ENCODE peak calls at places on chromosomes 12 and 14, in seven cellular contexts. One of them, this sample, is unnamed.

GRCh38 chr12:76375939-76376338 is 27.7 kb upstream of the BBS10 start:
- DNase-seq in ELR: no peak
- DNase-seq in activated naive CD8-positive, alpha-beta T cell treated with anti-CD3 and anti-CD28 coated beads, Interleukin-2, amount 50 U/mL, for 24 hours: no peak
- DNase-seq in thyroid gland: no peak
- DNase-seq in psoas muscle: no peak
- DNase-seq in OCI-M1: no peak
- DNase-seq in GM23248: peak; percentile 7
- DNase-seq in this sample: no peak

GRCh38 chr12:127811988-127812387 is 455.0 kb upstream of the TMEM132C start:
- DNase-seq in ELR: no peak
- DNase-seq in activated naive CD8-positive, alpha-beta T cell treated with anti-CD3 and anti-CD28 coated beads, Interleukin-2, amount 50 U/mL, for 24 hours: no peak
- DNase-seq in thyroid gland: peak; percentile 25
- DNase-seq in psoas muscle: no peak
- DNase-seq in OCI-M1: no peak
- DNase-seq in GM23248: peak; percentile 94
- DNase-seq in this sample: no peak

GRCh38 chr12:107775093-107775721 is 703 bp downstream of the ASCL4 start:
- DNase-seq in ELR: no peak
- DNase-seq in activated naive CD8-positive, alpha-beta T cell treated with anti-CD3 and anti-CD28 coated beads, Interleukin-2, amount 50 U/mL, for 24 hours: peak; percentile 7
- DNase-seq in thyroid gland: no peak
- DNase-seq in psoas muscle: peak; percentile 15
- DNase-seq in OCI-M1: no peak
- DNase-seq in GM23248: peak; percentile 30
- DNase-seq in this sample: no peak

GRCh38 chr12:127485528-127485927 is 781.4 kb upstream of the TMEM132C start:
- DNase-seq in ELR: peak; percentile 96
- DNase-seq in activated naive CD8-positive, alpha-beta T cell treated with anti-CD3 and anti-CD28 coated beads, Interleukin-2, amount 50 U/mL, for 24 hours: peak; percentile 18
- DNase-seq in thyroid gland: no peak
- DNase-seq in psoas muscle: no peak
- DNase-seq in OCI-M1: peak; percentile 75
- DNase-seq in GM23248: peak; percentile 96
- DNase-seq in this sample: no peak

GRCh38 chr12:47904647-47905312 is at the start of gene VDR:
- DNase-seq in ELR: peak; percentile 85
- DNase-seq in activated naive CD8-positive, alpha-beta T cell treated with anti-CD3 and anti-CD28 coated beads, Interleukin-2, amount 50 U/mL, for 24 hours: peak; percentile 75
- DNase-seq in thyroid gland: peak; percentile 84
- DNase-seq in psoas muscle: peak; percentile 74
- DNase-seq in OCI-M1: peak; percentile 83
- DNase-seq in GM23248: peak; percentile 90
- DNase-seq in this sample: peak; percentile 89

GRCh38 chr14:64723691-64724577 is 19.7 kb downstream of the PLEKHG3 start:
- DNase-seq in ELR: no peak
- DNase-seq in activated naive CD8-positive, alpha-beta T cell treated with anti-CD3 and anti-CD28 coated beads, Interleukin-2, amount 50 U/mL, for 24 hours: no peak
- DNase-seq in thyroid gland: peak; percentile 75
- DNase-seq in psoas muscle: no peak
- DNase-seq in OCI-M1: no peak
- DNase-seq in GM23248: no peak
- DNase-seq in this sample: no peak

GRCh38 chr14:104345316-104346111 is 207.1 kb downstream of the KIF26A start:
- DNase-seq in ELR: no peak
- DNase-seq in activated naive CD8-positive, alpha-beta T cell treated with anti-CD3 and anti-CD28 coated beads, Interleukin-2, amount 50 U/mL, for 24 hours: no peak
- DNase-seq in thyroid gland: no peak
- DNase-seq in psoas muscle: no peak
- DNase-seq in OCI-M1: no peak
- DNase-seq in GM23248: no peak
- DNase-seq in this sample: peak; percentile 42

GRCh38 chr14:69531135-69531534 is 43.5 kb downstream of the CCDC177 start:
- DNase-seq in ELR: no peak
- DNase-seq in activated naive CD8-positive, alpha-beta T cell treated with anti-CD3 and anti-CD28 coated beads, Interleukin-2, amount 50 U/mL, for 24 hours: no peak
- DNase-seq in thyroid gland: no peak
- DNase-seq in psoas muscle: no peak
- DNase-seq in OCI-M1: no peak
- DNase-seq in GM23248: no peak
- DNase-seq in this sample: no peak

GRCh38 chr12:77974643-77975042 is 143.9 kb downstream of the NAV3 start:
- DNase-seq in ELR: no peak
- DNase-seq in activated naive CD8-positive, alpha-beta T cell treated with anti-CD3 and anti-CD28 coated beads, Interleukin-2, amount 50 U/mL, for 24 hours: no peak
- DNase-seq in thyroid gland: no peak
- DNase-seq in psoas muscle: no peak
- DNase-seq in OCI-M1: no peak
- DNase-seq in GM23248: no peak
- DNase-seq in this sample: no peak

GRCh38 chr12:71548906-71549305 is 109.3 kb downstream of the LGR5 start:
- DNase-seq in ELR: no peak
- DNase-seq in activated naive CD8-positive, alpha-beta T cell treated with anti-CD3 and anti-CD28 coated beads, Interleukin-2, amount 50 U/mL, for 24 hours: no peak
- DNase-seq in thyroid gland: no peak
- DNase-seq in psoas muscle: no peak
- DNase-seq in OCI-M1: no peak
- DNase-seq in GM23248: no peak
- DNase-seq in this sample: no peak

GRCh38 chr12:6323995-6324711 is 13.7 kb downstream of the PLEKHG6 start:
- DNase-seq in ELR: no peak
- DNase-seq in activated naive CD8-positive, alpha-beta T cell treated with anti-CD3 and anti-CD28 coated beads, Interleukin-2, amount 50 U/mL, for 24 hours: no peak
- DNase-seq in thyroid gland: no peak
- DNase-seq in psoas muscle: no peak
- DNase-seq in OCI-M1: no peak
- DNase-seq in GM23248: no peak
- DNase-seq in this sample: no peak

GRCh38 chr12:95918194-95918993 is 24.0 kb downstream of the CCDC38 start:
- DNase-seq in ELR: peak; percentile 71
- DNase-seq in activated naive CD8-positive, alpha-beta T cell treated with anti-CD3 and anti-CD28 coated beads, Interleukin-2, amount 50 U/mL, for 24 hours: peak; percentile 34
- DNase-seq in thyroid gland: peak; percentile 12
- DNase-seq in psoas muscle: no peak
- DNase-seq in OCI-M1: peak; percentile 63
- DNase-seq in GM23248: peak; percentile 77
- DNase-seq in this sample: no peak

GRCh38 chr14:102279688-102280348 is 25.1 kb downstream of the MOK start:
- DNase-seq in ELR: peak; percentile 100
- DNase-seq in activated naive CD8-positive, alpha-beta T cell treated with anti-CD3 and anti-CD28 coated beads, Interleukin-2, amount 50 U/mL, for 24 hours: no peak
- DNase-seq in thyroid gland: no peak
- DNase-seq in psoas muscle: no peak
- DNase-seq in OCI-M1: no peak
- DNase-seq in GM23248: peak; percentile 98
- DNase-seq in this sample: no peak

GRCh38 chr14:105300542-105301102 is at the start of gene BRF1:
- DNase-seq in ELR: peak; percentile 94
- DNase-seq in activated naive CD8-positive, alpha-beta T cell treated with anti-CD3 and anti-CD28 coated beads, Interleukin-2, amount 50 U/mL, for 24 hours: peak; percentile 98
- DNase-seq in thyroid gland: peak; percentile 97
- DNase-seq in psoas muscle: peak; percentile 97
- DNase-seq in OCI-M1: peak; percentile 94
- DNase-seq in GM23248: peak; percentile 96
- DNase-seq in this sample: peak; percentile 94